ENCODE peak calls at places on chromosomes 3 and 15, in four cellular contexts. Q, C, Z and A are unnamed samples.

GRCh38 chr3:101065962-101066361 is 72.7 kb upstream of the ABI3BP start:
- DNase-seq in Z (no peak), C (no peak), Q (no peak), A (no peak)

GRCh38 chr3:39651993-39652739 is 157.2 kb upstream of the MYRIP start:
- DNase-seq in Z (no peak), C (no peak), Q (no peak), A (no peak)

GRCh38 chr15:28876131-28876844 is 9.5 kb upstream of the APBA2 start:
- DNase-seq in Z (no peak), C (no peak), Q (peak; percentile 46), A (no peak)

GRCh38 chr3:64073362-64073761 is 50.1 kb upstream of the PSMD6 start:
- DNase-seq in C (no peak), Z (no peak), Q (no peak), A (no peak)

GRCh38 chr15:92605225-92605944 is 50.2 kb downstream of the FAM174B start:
- DNase-seq in C (no peak), Q (no peak), Z (no peak), A (no peak)

GRCh38 chr3:56923546-56924224 is 121.9 kb upstream of the ARHGEF3 start:
- DNase-seq in C (no peak), Z (no peak), Q (no peak), A (no peak)

GRCh38 chr3:59386165-59386564 is 336.3 kb upstream of the CFAP20DC start:
- DNase-seq in Z (no peak), Q (no peak), C (no peak), A (no peak)

GRCh38 chr3:141076026-141076797 is 25.1 kb downstream of the SPSB4 start:
- DNase-seq in Z (no peak), C (peak; percentile 67), Q (no peak), A (no peak)

GRCh38 chr3:111521881-111522280 is 20.1 kb upstream of the CD96 start:
- DNase-seq in Q (no peak), Z (no peak), C (no peak), A (no peak)

GRCh38 chr3:18425641-18426403 is 683 bp upstream of the SATB1 start:
- DNase-seq in Q (no peak), Z (peak; percentile 58), C (no peak), A (peak; percentile 58)

GRCh38 chr3:43178891-43179366 is 73.0 kb upstream of the POMGNT2 start:
- DNase-seq in C (no peak), Q (no peak), Z (peak; percentile 62), A (no peak)

GRCh38 chr3:83523470-83524073 is 1435.2 kb upstream of the CADM2 start:
- DNase-seq in Z (peak; percentile 64), Q (peak; percentile 50), C (no peak), A (peak; percentile 32)

GRCh38 chr15:88300861-88301260 is 44.3 kb upstream of the NTRK3 start:
- DNase-seq in C (no peak), Z (no peak), Q (no peak), A (peak; percentile 18)

GRCh38 chr15:63509933-63510547 is 5.6 kb downstream of the USP3 start:
- DNase-seq in Z (no peak), Q (no peak), C (no peak), A (no peak)

GRCh38 chr3:14440531-14441239 is 38.3 kb downstream of the SLC6A6 start:
- DNase-seq in Q (no peak), Z (no peak), C (no peak), A (no peak)

GRCh38 chr15:69801132-69801531 is 296.6 kb downstream of the TLE3 start:
- DNase-seq in Z (no peak), C (peak; percentile 54), Q (no peak), A (no peak)

GRCh38 chr3:169299129-169299528 is 364.4 kb downstream of the MECOM start:
- DNase-seq in C (no peak), Q (no peak), Z (no peak), A (no peak)

GRCh38 chr3:46214751-46215352 is 6.7 kb upstream of the CCR1 start:
- DNase-seq in Q (no peak), Z (peak; percentile 80), C (no peak), A (no peak)

GRCh38 chr3:80060664-80061063 is 292.9 kb upstream of the ROBO1 start:
- DNase-seq in C (no peak), Q (no peak), Z (no peak), A (no peak)

GRCh38 chr3:186411994-186412393 is 50.0 kb upstream of the DGKG start:
- DNase-seq in C (no peak), Z (no peak), Q (no peak), A (no peak)

GRCh38 chr3:18111702-18112311 is 313.3 kb downstream of the SATB1 start:
- DNase-seq in C (no peak), Q (no peak), Z (peak; percentile 16), A (no peak)

GRCh38 chr3:126270145-126270811 is 86.9 kb downstream of the KLF15 start:
- DNase-seq in Z (no peak), C (peak; percentile 98), Q (peak; percentile 84), A (peak; percentile 33)

GRCh38 chr3:143384076-143384475 is 264.5 kb downstream of the CHST2 start:
- DNase-seq in Z (no peak), Q (no peak), C (no peak), A (no peak)

GRCh38 chr3:105444725-105445124 is 78.0 kb downstream of the ALCAM start:
- DNase-seq in Z (no peak), Q (no peak), C (no peak), A (no peak)

GRCh38 chr15:74657846-74658245 is 38.0 kb downstream of the EDC3 start:
- DNase-seq in C (no peak), Q (no peak), Z (no peak), A (no peak)

GRCh38 chr15:69760263-69760855 is 307.7 kb downstream of the RPLP1 start:
- DNase-seq in Q (no peak), C (no peak), Z (peak; percentile 47), A (no peak)

GRCh38 chr3:127732879-127733350 is 60.2 kb downstream of the ABTB1 start:
- DNase-seq in Z (peak; percentile 77), Q (no peak), C (no peak), A (no peak)

GRCh38 chr3:190531406-190531805 is 17.5 kb downstream of the IL1RAP start:
- DNase-seq in C (no peak), Z (no peak), Q (no peak), A (no peak)

GRCh38 chr15:79431636-79432344 is at the start of gene MINAR1:
- DNase-seq in Z (no peak), Q (no peak), C (no peak), A (no peak)

GRCh38 chr3:125271127-125271526 is 58.6 kb upstream of the SLC12A8 start:
- DNase-seq in Q (no peak), C (no peak), Z (no peak), A (no peak)

GRCh38 chr3:3648961-3649360 is 150.3 kb upstream of the LRRN1 start:
- DNase-seq in Q (no peak), C (no peak), Z (no peak), A (no peak)

GRCh38 chr3:143885803-143886427 is 37.6 kb upstream of the SLC9A9 start:
- DNase-seq in Q (peak; percentile 40), Z (peak; percentile 65), C (no peak), A (peak; percentile 58)

GRCh38 chr3:23991236-23992050 is 46.4 kb downstream of the NR1D2 start:
- DNase-seq in C (no peak), Z (no peak), Q (peak; percentile 87), A (no peak)

GRCh38 chr3:184578822-184579221 is 17.2 kb downstream of the EPHB3 start:
- DNase-seq in Z (no peak), Q (no peak), C (no peak), A (no peak)

GRCh38 chr3:57892423-57892822 is 115.8 kb upstream of the FLNB start:
- DNase-seq in Z (no peak), C (no peak), Q (no peak), A (no peak)

GRCh38 chr3:59998040-59998439 is 948.2 kb upstream of the CFAP20DC start:
- DNase-seq in Z (no peak), Q (no peak), C (no peak), A (no peak)

GRCh38 chr3:115019900-115020299 is 127.2 kb downstream of the ZBTB20 start:
- DNase-seq in Z (no peak), C (no peak), Q (peak; percentile 58), A (no peak)

GRCh38 chr15:80804970-80805495 is 25.9 kb downstream of the CEMIP start:
- DNase-seq in C (no peak), Q (no peak), Z (no peak), A (no peak)

GRCh38 chr3:78856164-78856563 is 911.6 kb downstream of the ROBO1 start:
- DNase-seq in Q (no peak), C (no peak), Z (no peak), A (no peak)